ENCODE peak calls at places on chromosomes 11 and 22, in eight cellular contexts. One of them, this sample, is unnamed.

GRCh38 chr11:125995313-125995712 is 49.5 kb downstream of the VSIG10L2 start:
- DNase-seq in activated CD4-positive, alpha-beta T cell treated with anti-CD3 and anti-CD28 coated beads, Interleukin-2, amount 50 U/mL, for 48 hours: peak; percentile 69
- DNase-seq in GM12865: peak; percentile 40
- DNase-seq in epithelial cell of esophagus: no peak
- DNase-seq in AG10803: no peak
- DNase-seq in lower leg skin: no peak
- DNase-seq in fibroblast of lung: peak; percentile 37
- DNase-seq in activated CD4-positive, CD25-positive, alpha-beta regulatory T cell: no peak
- DNase-seq in this sample: peak; percentile 29

GRCh38 chr22:48758021-48758561 is 1069.6 kb downstream of the BRD1 start:
- DNase-seq in activated CD4-positive, alpha-beta T cell treated with anti-CD3 and anti-CD28 coated beads, Interleukin-2, amount 50 U/mL, for 48 hours: no peak
- DNase-seq in fibroblast of lung: no peak
- DNase-seq in GM12865: no peak
- DNase-seq in epithelial cell of esophagus: no peak
- DNase-seq in AG10803: no peak
- DNase-seq in activated CD4-positive, CD25-positive, alpha-beta regulatory T cell: no peak
- DNase-seq in lower leg skin: no peak
- DNase-seq in this sample: no peak

GRCh38 chr11:125990244-125990643 is 44.4 kb downstream of the VSIG10L2 start:
- DNase-seq in activated CD4-positive, alpha-beta T cell treated with anti-CD3 and anti-CD28 coated beads, Interleukin-2, amount 50 U/mL, for 48 hours: peak; percentile 17
- DNase-seq in GM12865: peak; percentile 21
- DNase-seq in AG10803: peak; percentile 43
- DNase-seq in lower leg skin: peak; percentile 43
- DNase-seq in activated CD4-positive, CD25-positive, alpha-beta regulatory T cell: no peak
- DNase-seq in epithelial cell of esophagus: peak; percentile 5
- DNase-seq in fibroblast of lung: peak; percentile 86
- DNase-seq in this sample: peak; percentile 86

GRCh38 chr22:37353839-37354238 is 71.5 kb downstream of the CYTH4 start:
- DNase-seq in fibroblast of lung: peak; percentile 94
- DNase-seq in GM12865: no peak
- DNase-seq in activated CD4-positive, CD25-positive, alpha-beta regulatory T cell: no peak
- DNase-seq in lower leg skin: no peak
- DNase-seq in activated CD4-positive, alpha-beta T cell treated with anti-CD3 and anti-CD28 coated beads, Interleukin-2, amount 50 U/mL, for 48 hours: no peak
- DNase-seq in epithelial cell of esophagus: peak; percentile 99
- DNase-seq in AG10803: peak; percentile 85
- DNase-seq in this sample: peak; percentile 52

GRCh38 chr11:45616802-45617549 is 48.4 kb downstream of the CHST1 start:
- DNase-seq in GM12865: no peak
- DNase-seq in activated CD4-positive, alpha-beta T cell treated with anti-CD3 and anti-CD28 coated beads, Interleukin-2, amount 50 U/mL, for 48 hours: no peak
- DNase-seq in fibroblast of lung: no peak
- DNase-seq in epithelial cell of esophagus: no peak
- DNase-seq in activated CD4-positive, CD25-positive, alpha-beta regulatory T cell: no peak
- DNase-seq in lower leg skin: no peak
- DNase-seq in AG10803: no peak
- DNase-seq in this sample: no peak

GRCh38 chr11:108895579-108896480 is 231.0 kb downstream of the DDX10 start:
- DNase-seq in epithelial cell of esophagus: peak; percentile 78
- DNase-seq in lower leg skin: no peak
- DNase-seq in activated CD4-positive, alpha-beta T cell treated with anti-CD3 and anti-CD28 coated beads, Interleukin-2, amount 50 U/mL, for 48 hours: no peak
- DNase-seq in activated CD4-positive, CD25-positive, alpha-beta regulatory T cell: no peak
- DNase-seq in GM12865: peak; percentile 26
- DNase-seq in fibroblast of lung: peak; percentile 69
- DNase-seq in AG10803: peak; percentile 44
- DNase-seq in this sample: no peak

GRCh38 chr11:911031-911889 is 650 bp upstream of the CHID1 start:
- DNase-seq in epithelial cell of esophagus: peak; percentile 42
- DNase-seq in fibroblast of lung: peak; percentile 83
- DNase-seq in lower leg skin: no peak
- DNase-seq in GM12865: peak; percentile 55
- DNase-seq in activated CD4-positive, CD25-positive, alpha-beta regulatory T cell: no peak
- DNase-seq in activated CD4-positive, alpha-beta T cell treated with anti-CD3 and anti-CD28 coated beads, Interleukin-2, amount 50 U/mL, for 48 hours: peak; percentile 50
- DNase-seq in AG10803: peak; percentile 53
- DNase-seq in this sample: peak; percentile 63

GRCh38 chr11:75264971-75265370 is 24.4 kb downstream of the TPBGL start:
- DNase-seq in activated CD4-positive, alpha-beta T cell treated with anti-CD3 and anti-CD28 coated beads, Interleukin-2, amount 50 U/mL, for 48 hours: no peak
- DNase-seq in activated CD4-positive, CD25-positive, alpha-beta regulatory T cell: no peak
- DNase-seq in fibroblast of lung: no peak
- DNase-seq in AG10803: no peak
- DNase-seq in lower leg skin: no peak
- DNase-seq in GM12865: no peak
- DNase-seq in epithelial cell of esophagus: no peak
- DNase-seq in this sample: no peak

GRCh38 chr11:95254139-95254704 is 23.2 kb upstream of the SESN3 start:
- DNase-seq in activated CD4-positive, alpha-beta T cell treated with anti-CD3 and anti-CD28 coated beads, Interleukin-2, amount 50 U/mL, for 48 hours: peak; percentile 70
- DNase-seq in epithelial cell of esophagus: peak; percentile 95
- DNase-seq in activated CD4-positive, CD25-positive, alpha-beta regulatory T cell: peak; percentile 58
- DNase-seq in AG10803: peak; percentile 84
- DNase-seq in fibroblast of lung: peak; percentile 91
- DNase-seq in GM12865: peak; percentile 95
- DNase-seq in lower leg skin: peak; percentile 84
- DNase-seq in this sample: peak; percentile 88

GRCh38 chr11:1419811-1420210 is 30.1 kb downstream of the BRSK2 start:
- DNase-seq in epithelial cell of esophagus: no peak
- DNase-seq in activated CD4-positive, CD25-positive, alpha-beta regulatory T cell: no peak
- DNase-seq in activated CD4-positive, alpha-beta T cell treated with anti-CD3 and anti-CD28 coated beads, Interleukin-2, amount 50 U/mL, for 48 hours: no peak
- DNase-seq in AG10803: no peak
- DNase-seq in GM12865: no peak
- DNase-seq in fibroblast of lung: no peak
- DNase-seq in lower leg skin: no peak
- DNase-seq in this sample: no peak

GRCh38 chr11:58392741-58393140 is 13.9 kb downstream of the OR5B3 start:
- DNase-seq in epithelial cell of esophagus: peak; percentile 67
- DNase-seq in activated CD4-positive, alpha-beta T cell treated with anti-CD3 and anti-CD28 coated beads, Interleukin-2, amount 50 U/mL, for 48 hours: no peak
- DNase-seq in activated CD4-positive, CD25-positive, alpha-beta regulatory T cell: no peak
- DNase-seq in fibroblast of lung: peak; percentile 29
- DNase-seq in lower leg skin: no peak
- DNase-seq in GM12865: no peak
- DNase-seq in AG10803: no peak
- DNase-seq in this sample: no peak

GRCh38 chr11:35144811-35145210 is 5.8 kb downstream of the CD44 start:
- DNase-seq in GM12865: no peak
- DNase-seq in fibroblast of lung: peak; percentile 72
- DNase-seq in AG10803: peak; percentile 88
- DNase-seq in activated CD4-positive, alpha-beta T cell treated with anti-CD3 and anti-CD28 coated beads, Interleukin-2, amount 50 U/mL, for 48 hours: no peak
- DNase-seq in lower leg skin: no peak
- DNase-seq in epithelial cell of esophagus: peak; percentile 75
- DNase-seq in activated CD4-positive, CD25-positive, alpha-beta regulatory T cell: no peak
- DNase-seq in this sample: no peak

GRCh38 chr22:31650391-31650790 is 11.6 kb downstream of the PISD start:
- DNase-seq in fibroblast of lung: peak; percentile 85
- DNase-seq in GM12865: peak; percentile 61
- DNase-seq in AG10803: peak; percentile 94
- DNase-seq in activated CD4-positive, CD25-positive, alpha-beta regulatory T cell: no peak
- DNase-seq in epithelial cell of esophagus: peak; percentile 92
- DNase-seq in activated CD4-positive, alpha-beta T cell treated with anti-CD3 and anti-CD28 coated beads, Interleukin-2, amount 50 U/mL, for 48 hours: no peak
- DNase-seq in lower leg skin: no peak
- DNase-seq in this sample: no peak

GRCh38 chr11:61460474-61460881 is 30.6 kb downstream of the SDHAF2 start:
- DNase-seq in epithelial cell of esophagus: no peak
- DNase-seq in activated CD4-positive, CD25-positive, alpha-beta regulatory T cell: no peak
- DNase-seq in AG10803: peak; percentile 83
- DNase-seq in GM12865: no peak
- DNase-seq in fibroblast of lung: peak; percentile 52
- DNase-seq in lower leg skin: no peak
- DNase-seq in activated CD4-positive, alpha-beta T cell treated with anti-CD3 and anti-CD28 coated beads, Interleukin-2, amount 50 U/mL, for 48 hours: no peak
- DNase-seq in this sample: no peak

GRCh38 chr11:69239320-69240040 is 54.5 kb upstream of the MYEOV start:
- DNase-seq in lower leg skin: no peak
- DNase-seq in activated CD4-positive, alpha-beta T cell treated with anti-CD3 and anti-CD28 coated beads, Interleukin-2, amount 50 U/mL, for 48 hours: no peak
- DNase-seq in activated CD4-positive, CD25-positive, alpha-beta regulatory T cell: no peak
- DNase-seq in AG10803: no peak
- DNase-seq in epithelial cell of esophagus: no peak
- DNase-seq in GM12865: no peak
- DNase-seq in fibroblast of lung: no peak
- DNase-seq in this sample: no peak

GRCh38 chr11:70796601-70797000 is 398.3 kb downstream of the CTTN start:
- DNase-seq in lower leg skin: no peak
- DNase-seq in AG10803: no peak
- DNase-seq in epithelial cell of esophagus: peak; percentile 2
- DNase-seq in activated CD4-positive, CD25-positive, alpha-beta regulatory T cell: no peak
- DNase-seq in activated CD4-positive, alpha-beta T cell treated with anti-CD3 and anti-CD28 coated beads, Interleukin-2, amount 50 U/mL, for 48 hours: no peak
- DNase-seq in fibroblast of lung: no peak
- DNase-seq in GM12865: no peak
- DNase-seq in this sample: no peak

This sample was measured in myocyte.